ENCODE peak calls at places on chromosomes 2 and 18, in nine cellular contexts. L is stomach, B is Peyer's patch, T is body of pancreas, N is sigmoid colon, W is tibial nerve, S is H1, P is heart left ventricle, F is K562. I is an unnamed sample.
A peak's percentile ranks its signal among the peaks of the same experiment; 100 is the strongest.

GRCh38 chr2:14140009-14140408 is 492.5 kb upstream of the LRATD1 start:
- DNase-seq in L (no peak), B (no peak), T (no peak), N (no peak), W (no peak), S (no peak), P (no peak), F (no peak), I (no peak)

GRCh38 chr2:120199837-120200499 is 23.2 kb downstream of the TMEM185B start:
- DNase-seq in L (no peak), B (no peak), T (no peak), N (no peak), W (no peak), S (no peak), P (no peak), F (no peak), I (no peak)

GRCh38 chr2:229081411-229081810 is 189.7 kb downstream of the PID1 start:
- DNase-seq in L (no peak), B (no peak), T (no peak), N (no peak), W (no peak), S (no peak), P (no peak), F (no peak), I (no peak)

GRCh38 chr2:182816856-182817255 is 49.6 kb downstream of the FRZB start:
- DNase-seq in L (no peak), B (no peak), T (no peak), N (no peak), W (no peak), S (no peak), P (no peak), F (no peak), I (no peak)

GRCh38 chr2:219024059-219024458 is 17.3 kb downstream of the CFAP65 start:
- DNase-seq in L (no peak), B (no peak), T (no peak), N (no peak), W (no peak), S (no peak), P (no peak), F (no peak), I (no peak)

GRCh38 chr2:160140001-160140400 is 60.1 kb downstream of the ITGB6 start:
- DNase-seq in L (no peak), B (no peak), T (no peak), N (no peak), W (no peak), S (no peak), P (no peak), F (no peak), I (no peak)

GRCh38 chr2:106960633-106961205 is 74.8 kb upstream of the ST6GAL2 start:
- DNase-seq in L (no peak), B (no peak), T (no peak), N (no peak), W (no peak), S (no peak), P (no peak), F (no peak), I (no peak)

GRCh38 chr2:196331143-196331542 is 159.8 kb upstream of the STK17B start:
- DNase-seq in L (peak; percentile 30), B (no peak), T (no peak), N (no peak), W (no peak), S (no peak), P (peak; percentile 28), F (peak; percentile 17), I (no peak)

GRCh38 chr2:159801925-159802324 is 3.9 kb upstream of the CD302 start:
- DNase-seq in L (no peak), B (no peak), T (no peak), N (no peak), W (no peak), S (no peak), P (no peak), F (no peak), I (no peak)

GRCh38 chr18:48674198-48674721 is 135.4 kb downstream of the CTIF start:
- DNase-seq in L (no peak), B (no peak), T (no peak), N (peak; percentile 53), W (peak; percentile 9), S (no peak), P (no peak), F (no peak), I (no peak)

DNA sequence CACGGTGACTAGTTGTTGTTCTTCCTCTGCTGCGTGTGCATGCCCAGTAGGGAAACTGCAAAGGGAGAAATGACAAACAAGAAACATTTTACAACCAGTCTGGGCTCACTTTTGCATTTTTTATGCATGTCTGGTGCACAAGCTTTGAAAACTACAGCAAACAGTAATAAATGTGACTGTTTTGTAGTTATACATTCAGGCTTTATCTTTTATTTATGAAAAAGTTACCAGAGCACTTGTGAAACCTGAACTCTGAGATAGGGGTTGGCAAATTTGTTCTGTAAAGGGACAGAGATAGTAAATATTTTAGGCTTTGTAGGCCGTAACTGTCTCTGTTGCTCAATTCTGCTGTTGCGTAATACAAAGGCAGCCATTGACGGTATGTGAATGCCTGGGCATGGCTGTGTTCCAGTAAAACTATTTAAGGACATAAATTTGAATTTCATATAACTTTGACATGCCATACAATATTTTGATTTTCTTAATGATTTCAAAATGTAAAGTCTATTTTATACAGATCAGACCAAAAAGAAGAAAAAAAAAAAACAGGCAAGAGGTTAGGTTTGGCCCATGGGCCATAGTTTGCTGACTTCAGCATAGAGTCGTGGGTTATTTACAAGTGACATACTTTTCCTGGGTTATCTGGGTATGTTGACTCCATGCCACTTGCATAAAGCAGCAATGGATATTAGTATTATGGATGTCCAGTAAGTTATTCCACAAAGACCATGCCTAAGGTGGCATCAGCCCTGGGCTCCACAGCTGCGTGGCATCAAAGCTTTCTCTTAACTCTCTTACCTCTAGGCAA is 53.6 kb upstream of the EML6 start:
- DNase-seq in L (no peak), B (no peak), T (no peak), N (peak; percentile 84), W (no peak), S (no peak), P (no peak), F (no peak), I (no peak)
- TF ChIP-seq POLR2A in L (no peak), B (no peak), T (no peak), N (no peak), W (no peak), S (no peak), P (no peak), F (no peak), I (no peak)

DNA sequence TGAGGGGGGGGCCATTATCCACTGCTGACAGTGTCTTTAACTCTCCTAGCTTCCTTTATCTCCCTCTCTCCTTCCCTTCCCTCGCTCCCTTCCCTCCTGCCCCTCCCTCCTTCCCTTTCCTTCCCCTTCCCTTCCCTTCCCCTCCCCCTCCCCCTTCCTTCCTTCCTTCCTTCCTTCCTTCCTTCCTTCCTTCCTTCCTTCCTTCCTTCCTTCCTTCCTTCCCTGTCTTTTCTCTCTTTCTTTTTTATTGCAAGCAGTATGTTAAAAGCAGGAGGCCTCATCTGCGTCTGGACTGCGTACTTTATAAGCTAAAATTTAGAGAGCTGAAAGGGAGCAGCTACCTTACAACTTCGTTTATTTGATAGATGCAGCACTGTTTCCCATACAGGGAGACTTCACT is 105.7 kb upstream of the PXDN start:
- DNase-seq in L (no peak), B (no peak), T (no peak), N (no peak), W (no peak), S (no peak), P (no peak), F (no peak), I (no peak)
- H3K27me3 ChIP-seq in L (peaks cover 11% of the 10 kb centered on the region), B (no peaks in the 10 kb centered on the region), T (no peaks in the 10 kb centered on the region), N (peaks cover 20% of the 10 kb centered on the region), W (no peaks in the 10 kb centered on the region), S (no peaks in the 10 kb centered on the region), P (peaks cover 51% of the 10 kb centered on the region), F (peaks cover 64% of the 10 kb centered on the region), I (no peaks in the 10 kb centered on the region)

GRCh38 chr2:98445167-98445522 is 487 bp downstream of the INPP4A start:
- DNase-seq in L (no peak), B (no peak), T (no peak), N (no peak), W (no peak), S (no peak), P (no peak), F (no peak), I (no peak)

GRCh38 chr2:98445708-98446577 is 1.3 kb downstream of the INPP4A start:
- DNase-seq in L (no peak), B (no peak), T (no peak), N (no peak), W (no peak), S (no peak), P (no peak), F (peak; percentile 38), I (no peak)

GRCh38 chr2:98446850-98447249 is 2.2 kb downstream of the INPP4A start:
- DNase-seq in L (no peak), B (no peak), T (no peak), N (no peak), W (no peak), S (no peak), P (no peak), F (no peak), I (no peak)

GRCh38 chr2:98442488-98442887 is 2.2 kb upstream of the INPP4A start:
- DNase-seq in L (no peak), B (no peak), T (no peak), N (no peak), W (no peak), S (no peak), P (no peak), F (no peak), I (no peak)

DNA sequence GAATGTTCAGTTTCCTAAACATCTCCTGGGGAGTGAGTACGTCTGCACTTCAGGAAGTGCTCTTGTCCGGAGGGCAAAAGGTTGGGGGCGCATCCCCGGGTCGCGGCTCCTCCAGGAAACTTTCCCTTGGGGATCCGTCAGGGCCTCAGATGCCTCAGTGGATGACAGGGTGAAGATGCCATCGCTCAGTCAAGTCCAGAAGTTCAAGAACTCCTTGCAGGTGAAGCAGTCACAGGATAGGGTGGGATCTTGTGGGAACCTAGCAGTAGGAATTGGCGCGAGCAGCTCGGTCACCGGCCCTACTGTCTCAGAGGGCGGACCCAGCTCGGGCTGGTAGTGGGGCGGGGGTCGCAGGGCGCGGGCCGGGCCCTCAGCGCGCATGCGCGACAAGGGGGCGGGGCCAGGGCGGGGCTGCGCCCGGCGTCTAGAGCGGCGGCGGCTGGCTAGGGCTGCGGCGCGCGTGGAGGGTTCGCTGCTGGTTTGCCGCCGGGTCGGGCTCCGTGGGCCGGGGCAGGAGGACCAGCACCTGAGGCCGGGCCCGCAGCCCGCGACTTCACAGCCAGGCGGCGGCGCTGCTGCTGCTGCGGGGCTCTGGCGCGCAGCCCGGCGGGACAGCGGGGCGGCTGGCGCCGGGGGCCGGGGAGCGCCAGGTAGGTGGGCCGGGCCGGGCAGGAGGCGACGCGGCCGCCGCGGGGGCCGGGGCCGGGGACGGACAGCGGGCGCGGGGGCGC is at the start of gene INPP4A:
- DNase-seq in L (peak; percentile 78), B (peak; percentile 71), T (peak; percentile 74), N (peak; percentile 85), W (peak; percentile 33), S (no peak), P (peak; percentile 80), F (peak; percentile 95), I (peak; percentile 56)
- TF ChIP-seq POLR2A in L (no peak), B (peak; percentile 7), T (no peak), N (no peak), W (peak; percentile 56), S (peak; percentile 48), P (no peak), F (peak; percentile 42), I (peak; percentile 43)

DNA sequence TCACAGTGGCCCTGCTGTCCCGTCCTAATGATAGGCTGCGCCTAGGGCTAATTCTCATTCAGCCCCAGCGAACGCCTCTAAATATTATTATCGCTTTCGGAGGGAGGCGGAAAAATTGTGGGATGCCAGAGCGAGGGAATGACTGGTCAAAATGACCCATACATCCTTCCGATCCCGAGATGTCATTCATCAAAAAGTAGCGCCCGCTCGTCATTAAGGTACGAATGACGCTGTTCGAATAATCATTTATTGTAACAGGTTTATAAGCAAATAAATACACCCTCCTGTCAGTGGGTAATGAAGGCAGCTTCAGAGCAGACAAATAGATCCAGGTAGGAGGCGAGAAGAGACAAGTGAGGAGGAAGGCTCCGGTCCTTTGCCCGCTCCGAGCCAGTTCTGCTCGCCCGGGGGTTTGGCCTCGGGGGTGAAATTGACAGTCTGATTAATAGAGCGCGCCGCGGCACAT is at the start of gene EVX2:
- DNase-seq in L (no peak), B (no peak), T (no peak), N (no peak), W (no peak), S (no peak), P (no peak), F (no peak), I (no peak)
- H3K27me3 ChIP-seq in L (peaks cover 99% of the 10 kb centered on the region), B (peaks cover 88% of the 10 kb centered on the region), T (peaks cover 89% of the 10 kb centered on the region), N (peaks cover 98% of the 10 kb centered on the region), W (peaks cover 24% of the 10 kb centered on the region), S (peaks cover 98% of the 10 kb centered on the region), P (peaks cover 97% of the 10 kb centered on the region), F (peaks cover 86% of the 10 kb centered on the region), I (peaks cover 91% of the 10 kb centered on the region)

I was measured in gastrocnemius medialis.